ENCODE peak calls at places on chromosome 11, in four cellular contexts. M, B, I and S are unnamed samples.

GRCh38 chr11:123509737-123510578 is 79.9 kb downstream of the GRAMD1B start:
- DNase-seq in M (peak; percentile 75), B (no peak), I (no peak), S (no peak)

GRCh38 chr11:43738600-43739409 is 58.3 kb downstream of the HSD17B12 start:
- DNase-seq in M (peak; percentile 59), B (no peak), I (no peak), S (no peak)

GRCh38 chr11:70573701-70574151 is 175.4 kb downstream of the CTTN start:
- DNase-seq in M (no peak), B (no peak), I (peak; percentile 53), S (no peak)

GRCh38 chr11:100817620-100818019 is 130.5 kb downstream of the ARHGAP42 start:
- DNase-seq in M (no peak), B (no peak), I (no peak), S (no peak)

GRCh38 chr11:38751421-38751820 is 2153.4 kb upstream of the RAG2 start:
- DNase-seq in M (no peak), B (no peak), I (no peak), S (no peak)

GRCh38 chr11:29272019-29272654 is 744.7 kb downstream of the KCNA4 start:
- DNase-seq in M (no peak), B (no peak), I (no peak), S (no peak)

GRCh38 chr11:125110996-125111340 is 458 bp downstream of the TMEM218 start:
- DNase-seq in M (peak; percentile 26), B (peak; percentile 14), I (no peak), S (no peak)

GRCh38 chr11:72116019-72116755 is 3.7 kb upstream of the ANAPC15 start:
- DNase-seq in M (no peak), B (no peak), I (no peak), S (no peak)

GRCh38 chr11:119338318-119338890 is 2.3 kb downstream of the C1QTNF5 start:
- DNase-seq in M (peak; percentile 91), B (peak; percentile 84), I (peak; percentile 78), S (no peak)

GRCh38 chr11:119717839-119718534 is 11.0 kb downstream of the NECTIN1 start:
- DNase-seq in M (no peak), B (no peak), I (no peak), S (no peak)

GRCh38 chr11:12526789-12527188 is 147.4 kb upstream of the TEAD1 start:
- DNase-seq in M (no peak), B (no peak), I (no peak), S (no peak)

GRCh38 chr11:35065566-35065965 is 73.4 kb upstream of the CD44 start:
- DNase-seq in M (no peak), B (no peak), I (no peak), S (no peak)

GRCh38 chr11:70531281-70532065 is 133.1 kb downstream of the CTTN start:
- DNase-seq in M (no peak), B (no peak), I (peak; percentile 57), S (peak; percentile 42)

GRCh38 chr11:101407324-101407723 is 176.5 kb downstream of the TRPC6 start:
- DNase-seq in M (no peak), B (no peak), I (no peak), S (no peak)

GRCh38 chr11:19698493-19699292 is 13.9 kb upstream of the NAV2 start:
- DNase-seq in M (no peak), B (no peak), I (no peak), S (no peak)

GRCh38 chr11:6611092-6612007 is 666 bp downstream of the TAF10 start:
- DNase-seq in M (no peak), B (peak; percentile 52), I (no peak), S (peak; percentile 43)

GRCh38 chr11:77734890-77735289 is 85.6 kb downstream of the RSF1 start:
- DNase-seq in M (no peak), B (no peak), I (no peak), S (no peak)

GRCh38 chr11:2591805-2592204 is 108.0 kb downstream of the KCNQ1OT1 start:
- DNase-seq in M (peak; percentile 3), B (no peak), I (no peak), S (no peak)

GRCh38 chr11:17063171-17064002 is 14.1 kb downstream of the RPS13 start:
- DNase-seq in M (peak; percentile 75), B (peak; percentile 88), I (peak; percentile 82), S (no peak)

GRCh38 chr11:6476571-6476970 is 2.8 kb upstream of the TRIM3 start:
- DNase-seq in M (no peak), B (no peak), I (no peak), S (no peak)

GRCh38 chr11:129313588-129314288 is 61.9 kb upstream of the BARX2 start:
- DNase-seq in M (no peak), B (no peak), I (no peak), S (no peak)

GRCh38 chr11:75105462-75105925 is 8.8 kb upstream of the OR2AT4 start:
- DNase-seq in M (peak; percentile 16), B (no peak), I (no peak), S (no peak)

GRCh38 chr11:44621784-44622183 is 56.3 kb downstream of the CD82 start:
- DNase-seq in M (no peak), B (peak; percentile 1), I (no peak), S (no peak)

GRCh38 chr11:13868710-13869403 is 93.7 kb upstream of the SPON1 start:
- DNase-seq in M (no peak), B (no peak), I (no peak), S (no peak)
- TF ChIP-seq CTCF in M (no peak), B (no peak), I (no peak), S (no peak)

GRCh38 chr11:82831364-82831763 is 68.9 kb downstream of the PRCP start:
- DNase-seq in M (peak; percentile 12), B (no peak), I (no peak), S (no peak)

GRCh38 chr11:82823635-82824614 is 76.3 kb downstream of the PRCP start:
- DNase-seq in M (no peak), B (no peak), I (no peak), S (no peak)

GRCh38 chr11:82829101-82829500 is 71.1 kb downstream of the PRCP start:
- DNase-seq in M (no peak), B (no peak), I (no peak), S (no peak)

GRCh38 chr11:82828472-82828871 is 71.8 kb downstream of the PRCP start:
- DNase-seq in M (no peak), B (no peak), I (no peak), S (no peak)

DNA sequence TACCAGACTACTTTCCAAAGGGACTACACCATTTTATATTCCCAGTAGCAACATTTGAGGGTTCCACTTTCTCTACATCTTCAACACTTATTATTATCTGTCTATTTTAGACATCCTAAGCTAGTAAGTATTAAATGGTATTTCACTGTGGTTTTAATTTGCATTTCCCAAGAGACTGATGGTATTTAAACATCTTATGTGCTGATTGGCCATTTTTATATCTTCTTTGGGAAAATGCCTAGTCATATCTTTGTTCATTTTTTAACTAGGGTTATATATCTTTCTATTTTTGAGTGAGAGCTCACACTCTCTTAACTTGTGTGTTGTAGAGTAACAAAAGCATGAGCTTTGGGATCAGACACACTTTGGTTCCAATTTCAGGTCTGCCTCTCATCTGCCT is 73.7 kb downstream of the PRCP start:
- DNase-seq in M (no peak), B (no peak), I (no peak), S (no peak)
- TF ChIP-seq CTCF in M (no peak), B (no peak), I (no peak), S (no peak)

GRCh38 chr11:11076879-11077278 is 219.0 kb upstream of the ZBED5 start:
- DNase-seq in M (no peak), B (no peak), I (no peak), S (no peak)
- TF ChIP-seq CTCF in M (no peak), B (no peak), I (no peak), S (no peak)

GRCh38 chr11:15406952-15407351 is 292.2 kb downstream of the INSC start:
- DNase-seq in M (peak; percentile 44), B (no peak), I (no peak), S (no peak)

GRCh38 chr11:15412054-15412453 is 297.3 kb downstream of the INSC start:
- DNase-seq in M (no peak), B (no peak), I (no peak), S (no peak)
- TF ChIP-seq CTCF in M (no peak), B (no peak), I (no peak), S (no peak)

GRCh38 chr11:65911682-65912568 is 6.9 kb downstream of the C11orf68 start:
- DNase-seq in M (peak; percentile 68), B (peak; percentile 35), I (no peak), S (peak; percentile 86)
- TF ChIP-seq CTCF in M (peak; percentile 28), B (no peak), I (peak; percentile 34), S (peak; percentile 74)

GRCh38 chr11:64148917-64149617 is 16.8 kb downstream of the MACROD1 start:
- DNase-seq in M (no peak), B (no peak), I (no peak), S (no peak)
- TF ChIP-seq CTCF in M (no peak), B (no peak), I (no peak), S (peak; percentile 62)

GRCh38 chr11:58957922-58958321 is 18.6 kb downstream of the GLYATL1 start:
- DNase-seq in M (no peak), B (no peak), I (no peak), S (no peak)

GRCh38 chr11:58958500-58958899 is 19.2 kb downstream of the GLYATL1 start:
- DNase-seq in M (peak; percentile 43), B (peak; percentile 81), I (no peak), S (no peak)

GRCh38 chr11:58968251-58968711 is 29.0 kb downstream of the GLYATL1 start:
- DNase-seq in M (peak; percentile 8), B (peak; percentile 5), I (no peak), S (no peak)

GRCh38 chr11:58965246-58965985 is 26.1 kb downstream of the GLYATL1 start:
- DNase-seq in M (no peak), B (no peak), I (no peak), S (no peak)

DNA sequence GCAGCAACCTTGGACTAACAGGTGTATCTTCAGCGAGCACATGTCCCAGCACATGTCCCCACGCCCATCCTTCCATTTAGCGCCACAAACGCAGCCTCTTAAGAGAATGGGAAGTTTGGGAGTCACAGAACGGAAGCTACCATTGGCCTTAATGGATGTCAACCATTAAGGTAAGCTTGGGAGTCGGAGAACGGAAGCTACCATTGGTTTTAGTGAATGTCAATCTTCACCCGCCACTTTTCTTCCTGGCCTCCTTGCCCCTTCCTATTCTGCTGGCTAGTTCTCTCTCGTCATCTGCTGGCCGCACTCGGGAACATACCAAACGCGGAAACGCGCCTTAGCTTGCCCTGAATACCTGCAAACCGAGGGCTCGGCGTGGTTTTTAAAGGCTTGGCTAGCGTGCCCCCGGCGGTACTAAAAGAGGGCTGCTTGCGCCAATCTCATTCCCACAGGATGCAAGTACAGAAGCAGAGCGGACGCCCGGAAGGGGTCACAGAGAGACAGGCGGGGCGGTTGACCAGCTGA is 24.3 kb downstream of the GLYATL1 start:
- DNase-seq in M (peak; percentile 75), B (no peak), I (no peak), S (no peak)
- TF ChIP-seq CTCF in M (peak; percentile 38), B (no peak), I (no peak), S (no peak)